ENCODE peak calls at places on chromosomes 2 and 18, in nine cellular contexts. One of them, this sample, is unnamed.

GRCh38 chr2:147482111-147482510 is 362.7 kb upstream of the ACVR2A start:
- DNase-seq in WTC11: no peak
- DNase-seq in CD4-positive, alpha-beta T cell: no peak
- DNase-seq in lung: no peak
- DNase-seq in fibroblast of pulmonary artery: no peak
- DNase-seq in endothelial cell: no peak
- DNase-seq in A549: no peak
- DNase-seq in GM10248: no peak
- DNase-seq in fibroblast of lung: no peak
- DNase-seq in this sample: no peak

GRCh38 chr2:174004311-174004695 is 39.1 kb upstream of the SP3 start:
- DNase-seq in WTC11: no peak
- DNase-seq in CD4-positive, alpha-beta T cell: no peak
- DNase-seq in lung: no peak
- DNase-seq in fibroblast of pulmonary artery: no peak
- DNase-seq in endothelial cell: no peak
- DNase-seq in A549: no peak
- DNase-seq in GM10248: no peak
- DNase-seq in fibroblast of lung: no peak
- DNase-seq in this sample: no peak

GRCh38 chr2:27191107-27191829 is 20.6 kb upstream of the ATRAID start:
- DNase-seq in WTC11: peak
- DNase-seq in CD4-positive, alpha-beta T cell: peak
- DNase-seq in lung: peak
- DNase-seq in fibroblast of pulmonary artery: peak
- DNase-seq in endothelial cell: peak
- DNase-seq in A549: peak
- DNase-seq in GM10248: peak
- DNase-seq in fibroblast of lung: peak
- DNase-seq in this sample: peak

GRCh38 chr18:10045296-10045891 is 131.6 kb downstream of the VAPA start:
- DNase-seq in WTC11: no peak
- DNase-seq in CD4-positive, alpha-beta T cell: no peak
- DNase-seq in lung: no peak
- DNase-seq in fibroblast of pulmonary artery: no peak
- DNase-seq in endothelial cell: no peak
- DNase-seq in A549: no peak
- DNase-seq in GM10248: no peak
- DNase-seq in fibroblast of lung: no peak
- DNase-seq in this sample: no peak

GRCh38 chr18:3245185-3245564 is 2.4 kb upstream of the MYL12A start:
- DNase-seq in WTC11: no peak
- DNase-seq in CD4-positive, alpha-beta T cell: no peak
- DNase-seq in lung: no peak
- DNase-seq in fibroblast of pulmonary artery: no peak
- DNase-seq in endothelial cell: no peak
- DNase-seq in A549: no peak
- DNase-seq in GM10248: no peak
- DNase-seq in fibroblast of lung: no peak
- DNase-seq in this sample: no peak

GRCh38 chr2:172472441-172473051 is 45.2 kb downstream of the ITGA6 start:
- DNase-seq in WTC11: no peak
- DNase-seq in CD4-positive, alpha-beta T cell: no peak
- DNase-seq in lung: no peak
- DNase-seq in fibroblast of pulmonary artery: no peak
- DNase-seq in endothelial cell: no peak
- DNase-seq in A549: no peak
- DNase-seq in GM10248: no peak
- DNase-seq in fibroblast of lung: no peak
- DNase-seq in this sample: no peak

GRCh38 chr2:45612741-45613140 is 1.7 kb upstream of the SRBD1 start:
- DNase-seq in WTC11: no peak
- DNase-seq in CD4-positive, alpha-beta T cell: no peak
- DNase-seq in lung: no peak
- DNase-seq in fibroblast of pulmonary artery: peak
- DNase-seq in endothelial cell: no peak
- DNase-seq in A549: peak
- DNase-seq in GM10248: no peak
- DNase-seq in fibroblast of lung: peak
- DNase-seq in this sample: no peak

GRCh38 chr18:50042611-50043010 is 152.3 kb downstream of the MYO5B start:
- DNase-seq in WTC11: peak
- DNase-seq in CD4-positive, alpha-beta T cell: no peak
- DNase-seq in lung: no peak
- DNase-seq in fibroblast of pulmonary artery: no peak
- DNase-seq in endothelial cell: no peak
- DNase-seq in A549: no peak
- DNase-seq in GM10248: no peak
- DNase-seq in fibroblast of lung: no peak
- DNase-seq in this sample: no peak

GRCh38 chr2:69375494-69376353 is 11.3 kb downstream of the GFPT1 start:
- DNase-seq in WTC11: no peak
- DNase-seq in CD4-positive, alpha-beta T cell: no peak
- DNase-seq in lung: no peak
- DNase-seq in fibroblast of pulmonary artery: peak
- DNase-seq in endothelial cell: peak
- DNase-seq in A549: peak
- DNase-seq in GM10248: peak
- DNase-seq in fibroblast of lung: peak
- DNase-seq in this sample: peak

GRCh38 chr18:73118121-73118816 is 250.5 kb upstream of the NETO1 start:
- DNase-seq in WTC11: no peak
- DNase-seq in CD4-positive, alpha-beta T cell: no peak
- DNase-seq in lung: no peak
- DNase-seq in fibroblast of pulmonary artery: peak
- DNase-seq in endothelial cell: no peak
- DNase-seq in A549: no peak
- DNase-seq in GM10248: no peak
- DNase-seq in fibroblast of lung: peak
- DNase-seq in this sample: no peak

GRCh38 chr2:160940271-160940670 is 220.0 kb upstream of the TANK start:
- DNase-seq in WTC11: no peak
- DNase-seq in CD4-positive, alpha-beta T cell: no peak
- DNase-seq in lung: no peak
- DNase-seq in fibroblast of pulmonary artery: no peak
- DNase-seq in endothelial cell: no peak
- DNase-seq in A549: no peak
- DNase-seq in GM10248: no peak
- DNase-seq in fibroblast of lung: no peak
- DNase-seq in this sample: no peak

GRCh38 chr2:233426619-233427342 is 72.5 kb downstream of the DGKD start:
- DNase-seq in WTC11: no peak
- DNase-seq in CD4-positive, alpha-beta T cell: no peak
- DNase-seq in lung: no peak
- DNase-seq in fibroblast of pulmonary artery: peak
- DNase-seq in endothelial cell: no peak
- DNase-seq in A549: peak
- DNase-seq in GM10248: no peak
- DNase-seq in fibroblast of lung: peak
- DNase-seq in this sample: peak

DNA sequence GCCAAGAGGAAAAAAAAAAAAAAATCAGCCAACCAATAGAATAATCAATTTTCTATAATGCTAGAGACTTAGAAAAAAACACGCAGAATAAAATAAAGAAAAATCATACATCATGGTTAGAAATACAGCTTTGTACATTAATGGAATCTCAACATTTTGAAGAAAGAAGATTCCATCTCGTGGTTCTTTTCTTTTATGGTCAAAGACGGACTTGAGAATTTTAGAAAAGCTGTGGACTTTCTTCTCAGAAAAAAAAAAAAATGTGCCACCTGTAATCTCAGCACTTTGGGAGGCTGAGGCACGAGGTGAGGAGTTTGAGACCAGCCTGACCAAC is 41.8 kb upstream of the ATIC start:
- DNase-seq in WTC11: no peak
- DNase-seq in CD4-positive, alpha-beta T cell: no peak
- DNase-seq in lung: no peak
- DNase-seq in fibroblast of pulmonary artery: no peak
- DNase-seq in endothelial cell: no peak
- DNase-seq in A549: no peak
- DNase-seq in GM10248: no peak
- DNase-seq in fibroblast of lung: no peak
- DNase-seq in this sample: no peak
- TF ChIP-seq CTCF in WTC11: no peak
- TF ChIP-seq CTCF in CD4-positive, alpha-beta T cell: peak
- TF ChIP-seq CTCF in lung: no peak
- TF ChIP-seq CTCF in fibroblast of pulmonary artery: no peak
- TF ChIP-seq CTCF in endothelial cell: peak
- TF ChIP-seq CTCF in A549: no peak
- TF ChIP-seq CTCF in GM10248: no peak
- TF ChIP-seq CTCF in fibroblast of lung: no peak
- TF ChIP-seq CTCF in this sample: no peak

GRCh38 chr18:76430636-76431035 is 64.4 kb downstream of the ZNF516 start:
- DNase-seq in WTC11: no peak
- DNase-seq in CD4-positive, alpha-beta T cell: no peak
- DNase-seq in lung: no peak
- DNase-seq in fibroblast of pulmonary artery: peak
- DNase-seq in endothelial cell: no peak
- DNase-seq in A549: no peak
- DNase-seq in GM10248: no peak
- DNase-seq in fibroblast of lung: peak
- DNase-seq in this sample: no peak

GRCh38 chr18:76429262-76430126 is 65.5 kb downstream of the ZNF516 start:
- DNase-seq in WTC11: no peak
- DNase-seq in CD4-positive, alpha-beta T cell: no peak
- DNase-seq in lung: no peak
- DNase-seq in fibroblast of pulmonary artery: peak
- DNase-seq in endothelial cell: no peak
- DNase-seq in A549: peak
- DNase-seq in GM10248: no peak
- DNase-seq in fibroblast of lung: no peak
- DNase-seq in this sample: no peak

GRCh38 chr18:76425299-76426101 is 69.5 kb downstream of the ZNF516 start:
- DNase-seq in WTC11: no peak
- DNase-seq in CD4-positive, alpha-beta T cell: no peak
- DNase-seq in lung: no peak
- DNase-seq in fibroblast of pulmonary artery: peak
- DNase-seq in endothelial cell: no peak
- DNase-seq in A549: no peak
- DNase-seq in GM10248: no peak
- DNase-seq in fibroblast of lung: peak
- DNase-seq in this sample: no peak

GRCh38 chr18:76428396-76429261 is 66.4 kb downstream of the ZNF516 start:
- DNase-seq in WTC11: no peak
- DNase-seq in CD4-positive, alpha-beta T cell: no peak
- DNase-seq in lung: no peak
- DNase-seq in fibroblast of pulmonary artery: no peak
- DNase-seq in endothelial cell: no peak
- DNase-seq in A549: no peak
- DNase-seq in GM10248: no peak
- DNase-seq in fibroblast of lung: no peak
- DNase-seq in this sample: no peak

DNA sequence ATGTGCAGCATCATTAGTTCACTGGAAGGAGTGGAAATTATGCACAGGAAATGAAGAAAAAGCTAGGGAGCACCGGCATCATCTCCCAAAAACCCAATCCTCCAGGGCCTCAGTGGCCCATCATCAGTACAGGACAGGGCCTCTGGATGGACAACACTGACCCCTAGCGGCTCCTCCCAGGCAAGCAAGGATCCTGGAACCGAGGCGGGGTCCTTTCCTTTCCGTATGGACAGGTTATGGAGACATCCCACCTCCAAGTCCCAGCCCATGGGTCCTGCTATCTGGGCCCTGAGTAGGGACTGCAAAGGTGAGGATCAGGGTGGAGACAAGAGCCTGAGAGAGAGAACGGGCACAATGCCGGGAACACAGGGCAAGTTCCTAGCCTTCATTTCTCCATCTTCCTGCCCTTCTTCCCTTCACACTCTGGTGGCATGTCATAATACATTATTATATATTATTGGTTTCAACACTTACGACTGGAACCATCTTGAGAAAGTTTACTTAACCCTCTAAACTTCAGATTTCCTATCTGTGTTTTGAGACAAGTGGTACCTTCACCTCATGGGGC is 68.2 kb downstream of the ZNF516 start:
- DNase-seq in WTC11: peak
- DNase-seq in CD4-positive, alpha-beta T cell: no peak
- DNase-seq in lung: peak
- DNase-seq in fibroblast of pulmonary artery: peak
- DNase-seq in endothelial cell: peak
- DNase-seq in A549: peak
- DNase-seq in GM10248: no peak
- DNase-seq in fibroblast of lung: peak
- DNase-seq in this sample: no peak
- TF ChIP-seq CTCF in WTC11: peak
- TF ChIP-seq CTCF in CD4-positive, alpha-beta T cell: no peak
- TF ChIP-seq CTCF in lung: peak
- TF ChIP-seq CTCF in fibroblast of pulmonary artery: peak
- TF ChIP-seq CTCF in endothelial cell: peak
- TF ChIP-seq CTCF in A549: peak
- TF ChIP-seq CTCF in GM10248: peak
- TF ChIP-seq CTCF in fibroblast of lung: peak
- TF ChIP-seq CTCF in this sample: peak

DNA sequence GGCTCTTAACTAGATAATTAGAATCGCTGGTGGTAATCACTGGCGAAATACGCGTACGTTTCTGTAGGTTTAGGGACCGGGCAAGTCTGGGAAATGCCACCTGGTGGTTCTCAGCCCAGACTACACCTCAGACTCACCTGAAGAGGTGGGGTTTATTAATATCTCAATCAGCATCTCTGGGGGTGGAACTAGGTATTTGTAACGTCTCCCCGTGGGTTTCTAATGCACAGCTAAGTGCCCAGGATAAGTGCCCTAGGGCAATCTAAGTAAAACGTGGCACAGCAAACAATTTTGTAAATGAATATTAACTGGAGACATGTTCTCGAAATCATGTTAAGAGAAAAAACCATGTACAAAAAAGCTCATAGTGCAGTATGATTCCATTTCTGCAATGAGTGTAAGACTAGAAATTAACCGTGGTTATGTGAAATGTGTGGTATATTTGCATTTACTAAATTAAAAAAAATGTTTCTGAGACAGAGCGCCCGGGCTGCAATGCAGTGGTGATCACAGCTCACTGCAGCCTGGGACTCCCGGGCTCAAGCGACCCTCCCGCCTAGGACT is 760 bp upstream of the CNOT11 start:
- DNase-seq in WTC11: peak
- DNase-seq in CD4-positive, alpha-beta T cell: no peak
- DNase-seq in lung: peak
- DNase-seq in fibroblast of pulmonary artery: no peak
- DNase-seq in endothelial cell: peak
- DNase-seq in A549: peak
- DNase-seq in GM10248: no peak
- DNase-seq in fibroblast of lung: no peak
- DNase-seq in this sample: peak
- TF ChIP-seq CTCF in WTC11: peak
- TF ChIP-seq CTCF in CD4-positive, alpha-beta T cell: peak
- TF ChIP-seq CTCF in lung: no peak
- TF ChIP-seq CTCF in fibroblast of pulmonary artery: no peak
- TF ChIP-seq CTCF in endothelial cell: peak
- TF ChIP-seq CTCF in A549: peak
- TF ChIP-seq CTCF in GM10248: peak
- TF ChIP-seq CTCF in fibroblast of lung: peak
- TF ChIP-seq CTCF in this sample: peak

DNA sequence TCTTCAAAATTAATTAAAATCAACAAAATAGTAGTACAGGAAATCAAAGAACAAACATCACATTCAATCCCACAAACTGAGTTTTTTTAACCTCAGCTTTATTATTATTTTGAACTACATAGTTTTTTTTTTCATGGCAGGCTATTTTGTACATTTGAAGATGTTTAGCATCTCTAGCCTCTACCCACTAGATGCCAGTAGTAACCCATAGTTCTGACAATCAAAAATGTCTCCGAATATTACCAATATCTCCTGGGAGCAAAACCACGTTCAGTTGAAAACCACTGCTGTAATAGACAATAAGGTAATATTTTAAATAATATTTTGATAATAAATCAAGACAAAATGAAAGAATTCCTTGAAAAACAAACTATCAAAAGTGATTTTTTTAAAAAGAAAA is 702.6 kb upstream of the LRRTM1 start:
- DNase-seq in WTC11: no peak
- DNase-seq in CD4-positive, alpha-beta T cell: no peak
- DNase-seq in lung: no peak
- DNase-seq in fibroblast of pulmonary artery: no peak
- DNase-seq in endothelial cell: no peak
- DNase-seq in A549: no peak
- DNase-seq in GM10248: no peak
- DNase-seq in fibroblast of lung: no peak
- DNase-seq in this sample: no peak
- TF ChIP-seq CTCF in WTC11: no peak
- TF ChIP-seq CTCF in CD4-positive, alpha-beta T cell: no peak
- TF ChIP-seq CTCF in lung: no peak
- TF ChIP-seq CTCF in fibroblast of pulmonary artery: no peak
- TF ChIP-seq CTCF in endothelial cell: no peak
- TF ChIP-seq CTCF in A549: no peak
- TF ChIP-seq CTCF in GM10248: no peak
- TF ChIP-seq CTCF in fibroblast of lung: no peak
- TF ChIP-seq CTCF in this sample: no peak